ENCODE peak calls at places on chromosomes 12 and 14, in four cellular contexts. F, H, N and A are unnamed samples.

GRCh38 chr12:28083816-28084678 is 106.2 kb upstream of the CCDC91 start:
- DNase-seq in F (no peak), N (no peak), H (no peak), A (no peak)

GRCh38 chr14:79992799-79993198 is 218.5 kb downstream of the DIO2 start:
- DNase-seq in F (no peak), N (peak), H (no peak), A (no peak)

GRCh38 chr14:60973070-60973469 is 7.8 kb downstream of the TRMT5 start:
- DNase-seq in N (no peak), F (no peak), H (no peak), A (no peak)

GRCh38 chr12:57019983-57020719 is 3.8 kb upstream of the TAC3 start:
- DNase-seq in N (no peak), F (no peak), H (no peak), A (no peak)

GRCh38 chr12:6277982-6278438 is 32.5 kb upstream of the PLEKHG6 start:
- DNase-seq in F (no peak), N (no peak), H (no peak), A (peak)

GRCh38 chr12:11949738-11950403 is 120.9 kb upstream of the BCL2L14 start:
- DNase-seq in N (no peak), F (no peak), H (no peak), A (no peak)

GRCh38 chr14:100581228-100582145 is 5.7 kb downstream of the BEGAIN start:
- DNase-seq in F (no peak), N (no peak), H (no peak), A (no peak)

GRCh38 chr14:94380225-94381148 is 7.9 kb downstream of the SERPINA1 start:
- DNase-seq in N (no peak), F (no peak), H (no peak), A (no peak)

GRCh38 chr12:48084066-48084465 is 21.8 kb downstream of the SENP1 start:
- DNase-seq in H (peak), N (no peak), F (no peak), A (no peak)

GRCh38 chr12:24425601-24425970 is 476.1 kb upstream of the SOX5 start:
- DNase-seq in H (no peak), F (no peak), N (no peak), A (no peak)

GRCh38 chr12:27123642-27124041 is 41.3 kb upstream of the C12orf71 start:
- DNase-seq in F (no peak), N (no peak), H (peak), A (peak)

GRCh38 chr14:52481864-52482263 is 70.4 kb downstream of the TXNDC16 start:
- DNase-seq in N (no peak), H (no peak), F (no peak), A (no peak)

GRCh38 chr12:52757449-52758176 is 19.5 kb downstream of the KRT76 start:
- DNase-seq in N (no peak), F (no peak), H (no peak), A (no peak)

GRCh38 chr12:46572644-46573630 is 200.4 kb upstream of the SLC38A2 start:
- DNase-seq in N (no peak), H (no peak), F (no peak), A (no peak)

GRCh38 chr12:100591979-100592378 is 18.5 kb downstream of the GAS2L3 start:
- DNase-seq in N (no peak), F (no peak), H (no peak), A (no peak)

GRCh38 chr12:40192704-40193255 is 32.0 kb upstream of the LRRK2 start:
- DNase-seq in F (no peak), H (peak), N (no peak), A (peak)

GRCh38 chr12:21962236-21962635 is 21.0 kb upstream of the ABCC9 start:
- DNase-seq in F (no peak), H (no peak), N (no peak), A (no peak)

GRCh38 chr12:95614384-95614982 is 63.2 kb upstream of the USP44 start:
- DNase-seq in N (no peak), F (no peak), H (no peak), A (no peak)

GRCh38 chr12:124512667-124513296 is 54.6 kb downstream of the NCOR2 start:
- DNase-seq in F (peak), H (peak), N (no peak), A (no peak)

GRCh38 chr12:83865431-83865830 is 1047.2 kb downstream of the SLC6A15 start:
- DNase-seq in H (no peak), F (no peak), N (no peak), A (no peak)

GRCh38 chr12:40569626-40570179 is 122.5 kb upstream of the CNTN1 start:
- DNase-seq in F (no peak), N (no peak), H (no peak), A (no peak)

GRCh38 chr14:38255673-38256357 is at the start of gene CLEC14A:
- DNase-seq in N (peak), F (no peak), H (no peak), A (no peak)

GRCh38 chr12:51797301-51797700 is 51.2 kb downstream of the FIGNL2 start:
- DNase-seq in F (no peak), N (no peak), H (no peak), A (no peak)

GRCh38 chr14:50559990-50560928 is at the start of gene ATL1:
- DNase-seq in H (peak), F (peak), N (peak), A (peak)

GRCh38 chr14:94355191-94355794 is 32.2 kb upstream of the SERPINA6 start:
- DNase-seq in N (peak), F (peak), H (peak), A (no peak)

GRCh38 chr12:388547-389137 is 478 bp downstream of the KDM5A start:
- DNase-seq in H (peak), F (no peak), N (peak), A (peak)

GRCh38 chr12:126027816-126028215 is 962.6 kb downstream of the AACS start:
- DNase-seq in N (no peak), H (no peak), F (no peak), A (no peak)

GRCh38 chr12:69440886-69441285 is 29.3 kb upstream of the FRS2 start:
- DNase-seq in H (no peak), F (no peak), N (no peak), A (no peak)

GRCh38 chr12:44157359-44157758 is 321.5 kb downstream of the TMEM117 start:
- DNase-seq in H (no peak), F (no peak), N (no peak), A (peak)

GRCh38 chr12:96302706-96303310 is 97.4 kb downstream of the CDK17 start:
- DNase-seq in H (peak), N (no peak), F (no peak), A (no peak)

GRCh38 chr14:95397325-95397724 is 77.6 kb upstream of the CLMN start:
- DNase-seq in F (no peak), N (no peak), H (no peak), A (no peak)

GRCh38 chr14:90396342-90397339 is at the start of gene CALM1:
- DNase-seq in N (peak), F (peak), H (peak), A (peak)

GRCh38 chr12:109771746-109772621 is 58.4 kb downstream of the FAM222A start:
- DNase-seq in N (no peak), F (no peak), H (no peak), A (no peak)
- TF ChIP-seq CTCF in N (no peak), F (no peak), H (peak), A (no peak)

GRCh38 chr14:42782744-42783143 is 1176.1 kb downstream of the LRFN5 start:
- DNase-seq in F (no peak), N (no peak), H (no peak), A (no peak)

DNA sequence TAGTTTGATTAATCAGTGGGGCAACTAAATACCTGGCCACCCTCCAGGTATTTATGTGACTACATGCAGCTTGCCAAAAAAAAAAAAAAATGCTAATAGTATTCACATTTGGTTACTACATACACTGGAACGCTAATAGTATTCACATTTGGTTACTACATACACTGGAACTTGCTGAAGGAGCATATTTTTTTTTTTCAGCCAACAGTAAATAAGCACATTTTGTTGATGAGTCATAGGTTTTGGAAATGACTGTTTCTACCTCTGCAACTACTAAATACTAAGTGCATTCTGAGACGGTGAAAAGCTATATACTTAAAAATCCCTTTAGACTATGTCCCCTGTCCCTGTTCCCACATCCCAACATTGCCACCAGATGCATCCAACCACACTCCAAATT is 1172.3 kb downstream of the LRFN5 start:
- DNase-seq in F (no peak), N (no peak), H (peak), A (no peak)
- TF ChIP-seq CTCF in F (no peak), N (no peak), H (no peak), A (no peak)

DNA sequence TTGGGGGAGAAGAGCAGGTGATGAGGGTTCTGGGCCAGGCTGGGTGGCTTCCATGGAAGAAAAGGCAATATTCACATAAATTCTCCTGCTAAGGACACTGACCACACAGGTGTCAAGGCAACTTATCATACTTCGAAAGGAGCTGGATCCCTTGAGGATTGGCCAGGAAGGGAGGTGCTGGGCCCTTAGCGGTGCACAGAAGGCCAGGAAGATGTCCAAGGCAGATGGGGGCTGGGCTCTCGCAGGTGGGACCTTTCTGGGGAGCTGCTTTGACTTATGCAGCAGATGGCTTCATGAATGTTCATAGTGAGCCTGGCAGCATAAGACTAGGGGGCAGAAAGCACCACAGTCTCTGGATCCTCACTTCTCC is 3.9 kb downstream of the CD63 start:
- DNase-seq in F (no peak), N (no peak), H (no peak), A (no peak)
- TF ChIP-seq CTCF in F (no peak), N (no peak), H (no peak), A (no peak)

GRCh38 chr12:102478416-102479098 is 1.8 kb downstream of the IGF1 start:
- DNase-seq in N (no peak), H (no peak), F (no peak), A (peak)

GRCh38 chr12:102481705-102482104 is 1.3 kb upstream of the IGF1 start:
- DNase-seq in F (no peak), N (no peak), H (no peak), A (no peak)

GRCh38 chr12:102479984-102480383 is 379 bp downstream of the IGF1 start:
- DNase-seq in N (no peak), F (no peak), H (no peak), A (no peak)

GRCh38 chr12:102479099-102479887 is 1.1 kb downstream of the IGF1 start:
- DNase-seq in H (peak), F (no peak), N (no peak), A (peak)

DNA sequence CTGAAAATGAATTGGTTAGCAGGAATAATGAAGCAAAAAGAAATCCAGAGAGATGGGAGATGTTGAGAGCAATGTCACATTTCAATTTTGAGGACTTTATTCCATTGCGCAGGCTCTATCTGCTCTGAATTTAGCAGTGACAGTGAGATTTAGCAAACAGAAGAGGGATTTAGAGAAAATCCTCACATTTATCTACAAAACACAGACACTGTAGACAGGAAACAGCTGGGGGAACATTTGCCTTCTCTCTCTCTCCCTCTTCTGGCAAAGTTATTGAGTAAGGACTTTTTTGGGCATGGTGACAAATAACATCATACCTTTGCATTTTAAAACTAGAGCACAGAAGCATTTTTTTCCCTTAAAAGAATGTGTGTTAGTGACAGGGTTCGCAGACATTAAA is at the start of gene IGF1:
- DNase-seq in F (peak), H (peak), N (no peak), A (no peak)
- TF ChIP-seq CTCF in F (peak), H (peak), N (no peak), A (no peak)